ENCODE peak calls at places on chromosomes 16 and 17, in four cellular contexts. Y, I, A and E are unnamed samples.

GRCh38 chr16:49788505-49788904 is 67.4 kb downstream of the ZNF423 start:
- DNase-seq in A (no peak), Y (no peak), I (no peak), E (no peak)

GRCh38 chr16:14194706-14195105 is 123.6 kb downstream of the MRTFB start:
- DNase-seq in Y (no peak), I (no peak), A (no peak), E (no peak)

GRCh38 chr16:86343111-86343642 is 167.2 kb upstream of the FOXF1 start:
- DNase-seq in Y (no peak), I (no peak), A (peak), E (no peak)

GRCh38 chr16:17471745-17472075 is 950 bp upstream of the XYLT1 start:
- DNase-seq in Y (no peak), I (no peak), A (peak), E (peak)

GRCh38 chr16:48676836-48677235 is 66.9 kb upstream of the N4BP1 start:
- DNase-seq in I (no peak), A (peak), Y (no peak), E (no peak)

GRCh38 chr17:4247981-4248388 is 15.8 kb downstream of the ANKFY1 start:
- DNase-seq in Y (no peak), I (no peak), A (no peak), E (no peak)

GRCh38 chr17:59842901-59843652 is 49.7 kb downstream of the TUBD1 start:
- DNase-seq in I (no peak), A (peak), Y (peak), E (peak)

GRCh38 chr16:1809281-1809801 is 15.8 kb upstream of the IGFALS start:
- DNase-seq in A (no peak), Y (no peak), I (no peak), E (no peak)

GRCh38 chr16:30112197-30113030 is 923 bp downstream of the GDPD3 start:
- DNase-seq in Y (peak), A (peak), I (no peak), E (no peak)

GRCh38 chr17:67227488-67227887 is 17.5 kb downstream of the HELZ start:
- DNase-seq in Y (no peak), A (no peak), I (no peak), E (no peak)

GRCh38 chr17:31144427-31144826 is 49.6 kb downstream of the NF1 start:
- DNase-seq in I (no peak), A (no peak), Y (no peak), E (no peak)

GRCh38 chr16:85136705-85137322 is 24.5 kb upstream of the CIBAR2 start:
- DNase-seq in A (peak), I (no peak), Y (no peak), E (peak)

GRCh38 chr16:83530293-83530692 is 277.5 kb upstream of the HSBP1 start:
- DNase-seq in I (no peak), Y (no peak), A (peak), E (peak)

GRCh38 chr17:55816532-55817272 is 65.9 kb downstream of the PCTP start:
- DNase-seq in Y (no peak), I (no peak), A (no peak), E (no peak)

GRCh38 chr17:1170739-1171138 is 9.0 kb downstream of the ABR start:
- DNase-seq in I (no peak), Y (no peak), A (no peak), E (no peak)

GRCh38 chr16:49277386-49277742 is 4.3 kb downstream of the CBLN1 start:
- DNase-seq in I (no peak), Y (no peak), A (no peak), E (no peak)

GRCh38 chr17:81419333-81419885 is 24.2 kb downstream of the BAHCC1 start:
- DNase-seq in I (no peak), Y (no peak), A (peak), E (peak)

GRCh38 chr17:38601539-38602351 is 4.0 kb downstream of the SRCIN1 start:
- DNase-seq in A (no peak), Y (no peak), I (no peak), E (no peak)

GRCh38 chr17:58556833-58557250 is 42.4 kb upstream of the MTMR4 start:
- DNase-seq in Y (no peak), I (no peak), A (no peak), E (no peak)

GRCh38 chr17:46986401-46986800 is 7.3 kb upstream of the RPRML start:
- DNase-seq in A (no peak), Y (no peak), I (no peak), E (peak)

GRCh38 chr17:31515226-31515759 is 123.8 kb downstream of the RAB11FIP4 start:
- DNase-seq in I (no peak), A (no peak), Y (no peak), E (no peak)

GRCh38 chr16:84024854-84025253 is 17.7 kb downstream of the SLC38A8 start:
- DNase-seq in A (peak), Y (no peak), I (no peak), E (no peak)

GRCh38 chr16:19086322-19087199 is 19.1 kb downstream of the COQ7 start:
- DNase-seq in I (peak), A (peak), Y (peak), E (peak)

GRCh38 chr17:28953444-28954118 is 2.3 kb upstream of the PHF12 start:
- DNase-seq in A (peak), Y (peak), I (no peak), E (peak)

GRCh38 chr16:51150894-51151320 is at the start of gene SALL1:
- DNase-seq in A (peak), I (no peak), Y (no peak), E (no peak)

GRCh38 chr16:86222541-86222940 is 287.8 kb upstream of the FOXF1 start:
- DNase-seq in Y (no peak), I (no peak), A (peak), E (no peak)

GRCh38 chr17:75864448-75864871 is 9.3 kb upstream of the WBP2 start:
- DNase-seq in Y (peak), A (peak), I (peak), E (peak)

GRCh38 chr16:48091077-48091476 is 64.7 kb downstream of the ABCC12 start:
- DNase-seq in I (no peak), A (no peak), Y (no peak), E (no peak)

GRCh38 chr16:15807603-15808009 is 49.2 kb downstream of the MYH11 start:
- DNase-seq in Y (no peak), I (no peak), A (no peak), E (no peak)

GRCh38 chr16:450800-451512 is 25.5 kb downstream of the RAB11FIP3 start:
- DNase-seq in I (no peak), Y (no peak), A (no peak), E (no peak)

GRCh38 chr16:69396187-69397061 is 10.6 kb upstream of the TERF2 start:
- DNase-seq in A (peak), Y (peak), I (no peak), E (peak)

GRCh38 chr16:13421726-13422125 is 498.2 kb upstream of the ERCC4 start:
- DNase-seq in Y (no peak), A (peak), I (no peak), E (peak)

GRCh38 chr16:46774743-46775177 is 26.6 kb upstream of the MYLK3 start:
- DNase-seq in Y (no peak), I (no peak), A (no peak), E (no peak)

GRCh38 chr16:56915311-56916105 is 16.4 kb upstream of the HERPUD1 start:
- DNase-seq in A (no peak), I (no peak), Y (no peak), E (no peak)

GRCh38 chr17:76497979-76498885 is 3.0 kb downstream of the RHBDF2 start:
- DNase-seq in Y (no peak), A (peak), I (no peak), E (peak)

GRCh38 chr17:41723801-41724475 is 10.5 kb downstream of the HAP1 start:
- DNase-seq in A (no peak), I (no peak), Y (no peak), E (no peak)

GRCh38 chr16:57527027-57527426 is 9.3 kb downstream of the CCDC102A start:
- DNase-seq in A (no peak), I (no peak), Y (no peak), E (no peak)